ENCODE peak calls at places on chromosomes 13 and 19, in ten cellular contexts. B, O, H, Q, Z, V, S, C, U and R are unnamed samples.

GRCh38 chr19:10817291-10818038 is 18.5 kb downstream of the TMED1 start:
- DNase-seq in V (no peak), Z (no peak), O (no peak), Q (no peak), S (no peak), C (no peak), H (no peak), U (no peak), B (no peak), R (no peak)

GRCh38 chr19:1590641-1591397 is 1.8 kb downstream of the MBD3 start:
- DNase-seq in S (no peak), V (no peak), H (no peak), O (no peak), U (peak), Q (no peak), C (no peak), B (peak), Z (peak), R (no peak)

GRCh38 chr19:7788178-7788932 is 25.3 kb downstream of the CLEC4M start:
- DNase-seq in C (peak), Q (no peak), O (no peak), S (no peak), U (no peak), Z (no peak), H (no peak), V (no peak), B (no peak), R (no peak)

GRCh38 chr13:33186851-33187250 is 98.7 kb downstream of the STARD13 start:
- DNase-seq in Q (no peak), O (no peak), H (no peak), S (no peak), V (no peak), Z (peak), C (no peak), U (no peak), B (no peak), R (no peak)

GRCh38 chr13:44191504-44192171 is 182.0 kb upstream of the SERP2 start:
- DNase-seq in O (no peak), H (no peak), U (peak), S (no peak), V (peak), Q (no peak), C (no peak), B (peak), Z (peak), R (no peak)

GRCh38 chr19:10009269-10009665 is 1.0 kb downstream of the COL5A3 start:
- DNase-seq in S (no peak), Z (no peak), U (no peak), B (peak), C (no peak), O (peak), Q (no peak), H (peak), V (no peak), R (peak)

GRCh38 chr13:46062190-46062589 is 9.6 kb upstream of the ZC3H13 start:
- DNase-seq in H (no peak), Q (no peak), U (peak), V (no peak), C (no peak), Z (no peak), O (no peak), S (no peak), B (no peak), R (no peak)

GRCh38 chr19:18156841-18157464 is 4.0 kb downstream of the PIK3R2 start:
- DNase-seq in Z (no peak), U (peak), S (peak), H (no peak), Q (no peak), B (no peak), V (peak), O (no peak), C (peak), R (no peak)

GRCh38 chr13:110062777-110063442 is 244.0 kb downstream of the COL4A1 start:
- DNase-seq in C (no peak), B (no peak), O (no peak), Z (no peak), S (no peak), V (no peak), U (no peak), Q (no peak), H (no peak), R (no peak)

GRCh38 chr19:27890206-27890605 is 1322.7 kb downstream of the UQCRFS1 start:
- DNase-seq in S (no peak), H (no peak), V (no peak), C (no peak), O (no peak), Z (no peak), U (no peak), Q (no peak), B (no peak), R (no peak)

GRCh38 chr19:18785179-18786124 is 5.7 kb downstream of the COMP start:
- DNase-seq in V (no peak), U (peak), S (no peak), Z (peak), O (peak), C (no peak), B (peak), Q (peak), H (peak), R (peak)

GRCh38 chr13:112783135-112783945 is 93.5 kb downstream of the ATP11A start:
- DNase-seq in H (no peak), C (no peak), Z (no peak), Q (no peak), B (no peak), S (no peak), V (no peak), O (no peak), U (no peak), R (no peak)

GRCh38 chr19:51131780-51132680 is 7.3 kb downstream of the SIGLEC9 start:
- DNase-seq in B (no peak), Z (no peak), V (peak), C (peak), O (no peak), S (no peak), Q (no peak), H (no peak), U (peak), R (no peak)

GRCh38 chr19:41740415-41741243 is 14.7 kb upstream of the CEACAM6 start:
- DNase-seq in O (no peak), Z (no peak), V (no peak), S (no peak), B (peak), U (no peak), Q (no peak), C (no peak), H (no peak), R (no peak)

GRCh38 chr19:4609878-4610511 is 29.3 kb upstream of the TNFAIP8L1 start:
- DNase-seq in H (no peak), S (no peak), Z (no peak), O (no peak), U (no peak), C (peak), B (no peak), V (peak), Q (no peak), R (no peak)

GRCh38 chr13:31681133-31681532 is 58.2 kb upstream of the RXFP2 start:
- DNase-seq in S (no peak), B (no peak), Q (no peak), O (no peak), H (no peak), Z (no peak), U (no peak), C (no peak), V (no peak), R (no peak)